ENCODE peak calls at places on chromosomes 16 and 17, in seven cellular contexts. L, U, T, Q, J, C and M are unnamed samples.

GRCh38 chr16:78096386-78096785 is 3.1 kb upstream of the WWOX start:
- DNase-seq in J (no peak), T (no peak), L (no peak), Q (no peak), U (no peak), C (no peak), M (no peak)

GRCh38 chr16:54176376-54176901 is 110.1 kb downstream of the IRX3 start:
- DNase-seq in C (no peak), J (no peak), U (peak; percentile 53), T (no peak), L (no peak), Q (no peak), M (peak; percentile 14)

GRCh38 chr16:67915831-67916723 is 15.6 kb downstream of the CTRL start:
- DNase-seq in J (peak; percentile 26), Q (no peak), T (no peak), C (no peak), L (no peak), U (peak; percentile 81), M (no peak)

GRCh38 chr17:74779948-74780400 is 3.8 kb upstream of the NAT9 start:
- DNase-seq in U (peak; percentile 35), T (peak; percentile 73), L (no peak), Q (peak; percentile 78), C (no peak), J (no peak), M (no peak)

GRCh38 chr16:10921536-10922327 is 20.5 kb downstream of the DEXI start:
- DNase-seq in U (no peak), C (no peak), J (no peak), T (no peak), Q (no peak), L (no peak), M (no peak)

GRCh38 chr16:57643166-57643813 is 14.9 kb downstream of the ADGRG1 start:
- DNase-seq in Q (no peak), T (no peak), U (no peak), L (no peak), J (peak; percentile 81), C (peak; percentile 63), M (peak; percentile 59)

GRCh38 chr16:88298166-88298881 is 84.4 kb upstream of the ZNF469 start:
- DNase-seq in C (peak; percentile 73), U (no peak), L (no peak), Q (peak; percentile 83), J (peak; percentile 65), T (peak; percentile 53), M (peak; percentile 45)

GRCh38 chr16:68444058-68444657 is 4.2 kb downstream of the SMPD3 start:
- DNase-seq in U (peak; percentile 52), Q (no peak), C (peak; percentile 47), J (peak; percentile 29), T (no peak), L (peak; percentile 45), M (peak; percentile 53)

GRCh38 chr17:59332890-59333377 is 1.5 kb downstream of the YPEL2 start:
- DNase-seq in J (no peak), C (peak; percentile 53), Q (peak; percentile 81), T (peak; percentile 66), L (no peak), U (peak; percentile 33), M (peak; percentile 67)

GRCh38 chr16:26981266-26981938 is 85.3 kb upstream of the C16orf82 start:
- DNase-seq in T (no peak), C (no peak), L (no peak), J (peak; percentile 82), U (no peak), Q (no peak), M (peak; percentile 89)

GRCh38 chr16:50195756-50196155 is 42.6 kb downstream of the TENT4B start:
- DNase-seq in J (peak; percentile 22), Q (no peak), C (no peak), L (no peak), T (no peak), U (no peak), M (no peak)

GRCh38 chr16:62963846-62964245 is 927.6 kb upstream of the CDH8 start:
- DNase-seq in U (no peak), T (no peak), Q (no peak), C (no peak), J (no peak), L (no peak), M (no peak)

GRCh38 chr17:33451221-33451620 is 158.1 kb upstream of the ASIC2 start:
- DNase-seq in C (no peak), L (no peak), J (no peak), U (no peak), T (no peak), Q (no peak), M (no peak)

GRCh38 chr16:20763461-20764232 is at the start of gene ACSM3:
- DNase-seq in L (no peak), J (peak; percentile 71), U (peak; percentile 78), C (peak; percentile 69), Q (peak; percentile 70), T (no peak), M (peak; percentile 84)

GRCh38 chr17:1946021-1946932 is 78.9 kb downstream of the RTN4RL1 start:
- DNase-seq in L (no peak), T (no peak), U (no peak), J (no peak), Q (no peak), C (no peak), M (no peak)

GRCh38 chr17:76934561-76935320 is 66.5 kb downstream of the MGAT5B start:
- DNase-seq in U (no peak), J (no peak), L (no peak), T (no peak), C (no peak), Q (no peak), M (no peak)

GRCh38 chr17:13581925-13582324 is 19.8 kb downstream of the HS3ST3A1 start:
- DNase-seq in L (no peak), C (no peak), J (peak; percentile 76), U (no peak), Q (no peak), T (no peak), M (no peak)

GRCh38 chr16:84922351-84923135 is 88.8 kb downstream of the ZDHHC7 start:
- DNase-seq in C (peak; percentile 78), U (peak; percentile 45), T (peak; percentile 89), L (peak; percentile 36), J (no peak), Q (no peak), M (peak; percentile 44)

GRCh38 chr16:60299345-60299744 is 1565.2 kb upstream of the GOT2 start:
- DNase-seq in J (no peak), L (no peak), Q (no peak), T (no peak), U (no peak), C (no peak), M (no peak)

GRCh38 chr17:72812823-72813222 is 279.7 kb downstream of the SLC39A11 start:
- DNase-seq in C (no peak), T (no peak), U (no peak), Q (no peak), L (no peak), J (peak; percentile 73), M (peak; percentile 28)

GRCh38 chr16:69417537-69418199 is 6.8 kb upstream of the CYB5B start:
- DNase-seq in Q (no peak), U (no peak), L (no peak), T (no peak), J (peak; percentile 15), C (no peak), M (peak; percentile 75)

GRCh38 chr16:35207059-35207999 is 1747.9 kb downstream of the TP53TG3F start:
- DNase-seq in L (no peak), T (no peak), C (peak; percentile 90), Q (no peak), U (no peak), J (no peak), M (no peak)

GRCh38 chr17:80431246-80432195 is 16.6 kb downstream of the ENDOV start:
- DNase-seq in C (no peak), J (no peak), Q (no peak), L (no peak), U (no peak), T (peak; percentile 35), M (no peak)

DNA sequence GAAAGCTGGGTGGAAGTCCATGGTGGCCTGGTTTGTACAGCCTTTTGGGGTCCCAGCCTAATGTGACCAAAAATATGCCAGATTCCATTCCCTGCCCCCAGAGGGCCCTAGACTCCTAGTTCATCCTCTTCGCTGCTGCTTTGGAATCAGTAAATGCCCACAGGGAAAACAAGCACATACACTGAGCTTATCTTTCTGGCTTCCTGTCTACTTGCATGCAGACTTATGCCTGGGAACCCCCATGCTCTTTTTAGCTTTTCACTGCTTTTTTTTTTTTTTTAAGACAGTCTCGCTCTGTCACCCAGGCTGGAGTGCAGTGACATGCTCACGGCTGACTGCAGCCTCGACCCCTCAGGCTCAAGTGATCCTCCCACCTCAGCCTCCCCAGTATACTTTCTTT is 6.2 kb upstream of the CD300LG start:
- DNase-seq in Q (no peak), C (peak; percentile 38), L (no peak), U (no peak), T (no peak), J (no peak), M (peak; percentile 23)
- TF ChIP-seq CTCF in Q (peak; percentile 8), C (peak; percentile 20), L (peak; percentile 43), U (no peak), T (no peak), J (no peak), M (no peak)

DNA sequence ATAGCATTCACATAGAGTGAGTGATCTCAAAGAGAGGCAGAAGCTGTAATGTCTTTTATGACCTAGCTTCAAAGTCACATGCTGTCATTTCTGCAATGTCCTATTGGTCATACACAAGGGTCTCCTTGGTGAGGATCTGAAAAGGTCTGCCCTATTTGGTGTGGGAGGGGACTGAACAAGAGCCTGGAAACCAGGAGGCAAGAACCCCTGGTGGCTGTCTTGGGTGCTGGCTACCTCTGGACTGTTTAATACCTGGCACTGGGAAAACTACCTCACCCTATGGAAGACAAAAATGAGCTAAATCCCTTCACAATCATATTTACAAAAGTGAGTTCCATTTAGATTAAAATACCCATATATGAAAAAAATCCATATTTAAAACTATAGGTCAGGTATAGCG is 9.0 kb downstream of the KCTD13 start:
- DNase-seq in Q (no peak), U (no peak), L (no peak), C (no peak), T (no peak), J (no peak), M (no peak)
- TF ChIP-seq CTCF in Q (no peak), U (no peak), L (peak; percentile 20), C (no peak), T (no peak), J (no peak), M (no peak)

DNA sequence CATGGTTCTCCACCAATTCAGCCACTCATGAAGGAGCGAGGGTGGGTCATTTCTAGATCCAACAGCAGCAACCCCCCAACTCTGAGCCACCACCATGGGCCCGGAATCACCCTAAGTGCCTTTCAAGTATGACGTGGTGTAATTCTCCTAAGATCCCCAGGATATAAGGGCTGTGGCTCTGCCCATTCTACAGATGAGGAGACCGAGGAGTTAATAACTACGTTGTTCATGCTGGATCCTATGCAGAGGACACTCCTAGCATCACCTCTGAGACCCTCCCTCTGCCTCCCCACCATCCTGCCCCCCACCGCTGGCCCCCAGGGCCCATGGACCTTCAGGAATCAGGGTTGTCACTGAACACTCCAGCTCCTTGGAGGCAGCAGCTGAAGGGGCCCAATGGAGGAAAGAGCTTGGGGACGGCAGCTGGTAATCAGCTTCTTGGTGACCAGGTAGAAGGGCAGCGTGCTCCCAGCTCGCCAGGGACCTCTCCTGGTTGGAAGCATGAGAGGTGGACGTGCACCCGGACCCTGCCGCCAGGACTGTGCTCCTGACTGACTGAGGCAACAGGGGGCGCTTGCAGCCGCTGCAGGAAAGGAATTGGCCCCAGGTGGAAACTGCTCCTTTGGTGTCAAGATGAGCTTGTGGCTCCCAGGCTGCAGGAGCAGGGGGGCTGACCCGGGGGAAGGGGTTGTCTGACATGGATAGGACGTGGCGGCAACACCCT is 28.2 kb upstream of the CACNG1 start:
- DNase-seq in L (no peak), T (no peak), C (no peak), U (no peak), J (no peak), Q (no peak), M (no peak)
- TF ChIP-seq CTCF in L (no peak), T (no peak), C (no peak), U (no peak), J (no peak), Q (no peak), M (no peak)

GRCh38 chr16:28917095-28917494 is 7.9 kb downstream of the RABEP2 start:
- DNase-seq in U (no peak), Q (no peak), J (no peak), C (no peak), L (no peak), T (no peak), M (no peak)
- TF ChIP-seq CTCF in U (no peak), Q (no peak), J (no peak), C (no peak), L (no peak), T (no peak), M (no peak)